ENCODE peak calls at places on chromosomes 11 and 22, in six cellular contexts. D is fibroblast of lung, A is pancreas, T is transverse colon, P is Peyer's patch, M is MM.1S. E is an unnamed sample. For H3K4me1, the result is how much of the 10 kb centered on the place peaks cover.

GRCh38 chr11:67301951-67302516 is 1.3 kb upstream of the SSH3 start:
- DNase-seq in D (peak), A (peak), T (peak), P (no peak), M (no peak), E (peak)

GRCh38 chr11:109956124-109956793 is 136.9 kb upstream of the ZC3H12C start:
- DNase-seq in D (no peak), A (no peak), T (no peak), P (no peak), M (peak), E (no peak)

GRCh38 chr11:35006389-35007128 is 90.1 kb downstream of the PDHX start:
- DNase-seq in D (peak), A (no peak), T (peak), P (no peak), M (peak), E (no peak)

GRCh38 chr11:32288276-32288675 is 147.1 kb downstream of the WT1 start:
- DNase-seq in D (no peak), A (no peak), T (no peak), P (no peak), M (no peak), E (no peak)

GRCh38 chr11:69292221-69292648 is 1.7 kb upstream of the MYEOV start:
- DNase-seq in D (no peak), A (no peak), T (peak), P (peak), M (peak), E (no peak)

GRCh38 chr22:35612903-35613302 is 4.2 kb downstream of the MB start:
- DNase-seq in D (no peak), A (no peak), T (no peak), P (no peak), M (no peak), E (no peak)

GRCh38 chr11:82974135-82974534 is 72.6 kb downstream of the DDIAS start:
- DNase-seq in D (no peak), A (no peak), T (no peak), P (no peak), M (no peak), E (no peak)

GRCh38 chr11:46491661-46492331 is 100.2 kb upstream of the CHRM4 start:
- DNase-seq in D (peak), A (no peak), T (no peak), P (no peak), M (no peak), E (no peak)

GRCh38 chr11:36399236-36399635 is 103.1 kb downstream of the PRR5L start:
- DNase-seq in D (no peak), A (no peak), T (no peak), P (no peak), M (no peak), E (no peak)

GRCh38 chr11:60914620-60915249 is 777 bp downstream of the TMEM109 start:
- DNase-seq in D (peak), A (peak), T (peak), P (peak), M (peak), E (peak)

GRCh38 chr11:126488591-126489370 is 133.3 kb downstream of the ST3GAL4 start:
- DNase-seq in D (no peak), A (no peak), T (no peak), P (no peak), M (no peak), E (no peak)

GRCh38 chr22:48780597-48781277 is 1046.9 kb downstream of the BRD1 start:
- DNase-seq in D (no peak), A (no peak), T (no peak), P (peak), M (no peak), E (no peak)

GRCh38 chr11:36622431-36623136 is 24.5 kb upstream of the RAG2 start:
- DNase-seq in D (peak), A (no peak), T (no peak), P (no peak), M (peak), E (no peak)

GRCh38 chr11:96794152-96794551 is 404.3 kb downstream of the JRKL start:
- DNase-seq in D (no peak), A (no peak), T (no peak), P (no peak), M (no peak), E (no peak)

GRCh38 chr11:123640677-123641494 is 13.5 kb downstream of the SCN3B start:
- DNase-seq in D (peak), A (no peak), T (peak), P (no peak), M (peak), E (no peak)

GRCh38 chr11:128472128-128473110 is 114.9 kb downstream of the ETS1 start:
- DNase-seq in D (peak), A (no peak), T (no peak), P (no peak), M (peak), E (no peak)

GRCh38 chr11:78567209-78567608 is 7.5 kb downstream of the NARS2 start:
- DNase-seq in D (peak), A (no peak), T (no peak), P (no peak), M (no peak), E (no peak)

GRCh38 chr11:134560566-134561347 is 148.7 kb upstream of the B3GAT1 start:
- DNase-seq in D (no peak), A (no peak), T (no peak), P (no peak), M (no peak), E (no peak)

GRCh38 chr11:10478574-10479550 is 23.8 kb downstream of the AMPD3 start:
- DNase-seq in D (no peak), A (no peak), T (no peak), P (no peak), M (no peak), E (no peak)

GRCh38 chr22:31653944-31654343 is 8.1 kb downstream of the PISD start:
- DNase-seq in D (no peak), A (no peak), T (no peak), P (no peak), M (no peak), E (no peak)

GRCh38 chr11:2566223-2567025 is 121.6 kb downstream of the KCNQ1 start:
- DNase-seq in D (no peak), A (no peak), T (peak), P (no peak), M (no peak), E (peak)

GRCh38 chr11:1326435-1327063 is 17.1 kb upstream of the TOLLIP start:
- DNase-seq in D (no peak), A (no peak), T (no peak), P (no peak), M (no peak), E (no peak)

GRCh38 chr11:128497057-128497957 is 90.1 kb downstream of the ETS1 start:
- DNase-seq in D (peak), A (peak), T (no peak), P (no peak), M (no peak), E (no peak)

GRCh38 chr11:61688368-61689163 is 8.4 kb downstream of the DAGLA start:
- DNase-seq in D (peak), A (peak), T (peak), P (no peak), M (no peak), E (peak)

GRCh38 chr11:45933846-45934579 is 11.6 kb downstream of the LARGE2 start:
- DNase-seq in D (no peak), A (no peak), T (no peak), P (no peak), M (no peak), E (no peak)

GRCh38 chr11:128549256-128549944 is 38.0 kb downstream of the ETS1 start:
- DNase-seq in D (no peak), A (peak), T (peak), P (no peak), M (no peak), E (no peak)

GRCh38 chr11:6569706-6570105 is 33.7 kb downstream of the RRP8 start:
- DNase-seq in D (no peak), A (no peak), T (no peak), P (no peak), M (no peak), E (no peak)

GRCh38 chr22:33328789-33329296 is 270.7 kb upstream of the SYN3 start:
- DNase-seq in D (peak), A (no peak), T (no peak), P (no peak), M (no peak), E (peak)

GRCh38 chr22:23534201-23534850 is 45.8 kb downstream of the IGLL1 start:
- DNase-seq in D (no peak), A (no peak), T (no peak), P (no peak), M (no peak), E (peak)

GRCh38 chr11:72724021-72724561 is 28.1 kb downstream of the ARAP1 start:
- DNase-seq in D (no peak), A (no peak), T (no peak), P (no peak), M (no peak), E (no peak)

GRCh38 chr11:494761-495536 is 12.1 kb downstream of the RNH1 start:
- DNase-seq in D (no peak), A (no peak), T (no peak), P (no peak), M (no peak), E (peak)

GRCh38 chr11:11390068-11390775 is 37.2 kb upstream of the CSNK2A3 start:
- DNase-seq in D (no peak), A (no peak), T (no peak), P (no peak), M (no peak), E (no peak)

GRCh38 chr11:86442420-86442819 is 67.7 kb downstream of the CCDC81 start:
- DNase-seq in D (peak), A (no peak), T (no peak), P (no peak), M (no peak), E (no peak)

GRCh38 chr11:71986131-71986530 is 12.6 kb upstream of the IL18BP start:
- DNase-seq in D (no peak), A (no peak), T (no peak), P (no peak), M (no peak), E (no peak)

GRCh38 chr11:125075900-125076317 is 12.8 kb downstream of the SLC37A2 start:
- DNase-seq in D (peak), A (no peak), T (no peak), P (no peak), M (no peak), E (no peak)

GRCh38 chr11:112520293-112520692 is 259.6 kb upstream of the PLET1 start:
- DNase-seq in D (no peak), A (no peak), T (no peak), P (no peak), M (no peak), E (no peak)

GRCh38 chr11:14669958-14670357 is 26.4 kb downstream of the PDE3B start:
- DNase-seq in D (no peak), A (no peak), T (no peak), P (no peak), M (no peak), E (no peak)

GRCh38 chr11:116782728-116783127 is 5.1 kb downstream of the ZPR1 start:
- DNase-seq in D (peak), A (no peak), T (no peak), P (no peak), M (no peak), E (no peak)

DNA sequence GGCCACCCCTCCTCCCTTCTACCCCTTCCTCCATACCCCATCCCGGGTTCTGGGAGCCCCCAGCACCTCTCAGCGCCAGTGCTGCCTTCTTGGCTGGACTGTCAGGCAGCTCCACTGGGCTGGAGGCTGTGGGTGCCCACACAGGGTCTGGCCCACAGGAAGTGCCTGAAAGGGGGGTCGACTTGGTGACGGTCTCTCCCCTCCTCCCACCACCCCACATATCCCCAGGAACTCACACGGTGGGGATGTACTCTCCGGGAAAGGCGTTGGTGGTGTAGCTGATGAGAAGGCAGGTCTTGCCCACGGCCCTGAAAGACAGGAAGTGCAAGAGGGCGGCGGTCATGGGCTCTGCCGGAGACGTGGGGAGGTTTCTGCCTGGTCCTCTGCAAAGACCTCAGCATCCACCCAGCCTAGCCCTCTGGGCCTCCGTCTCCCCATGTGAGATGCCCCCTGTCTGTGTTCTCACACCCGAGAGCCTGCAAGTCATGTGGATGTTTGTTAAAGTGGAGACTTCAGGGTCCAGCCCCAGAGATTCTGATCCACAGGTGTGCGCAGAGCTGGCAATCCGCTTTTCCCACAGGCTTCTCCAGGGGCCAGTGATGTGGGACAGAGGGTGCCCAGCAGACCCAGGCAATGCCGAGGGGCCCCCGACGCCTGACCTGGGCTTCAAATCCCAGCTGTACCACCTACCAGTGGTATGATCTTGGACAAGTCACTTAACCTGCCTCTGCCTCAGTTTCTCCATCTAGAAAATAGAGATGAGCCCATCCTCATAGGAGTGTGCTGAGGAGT is 2.5 kb downstream of the RAC2 start:
- DNase-seq in D (peak), A (no peak), T (peak), P (peak), M (no peak), E (no peak)
- H3K4me3 ChIP-seq in D (no peak), A (no peak), T (no peak), P (peak), M (peak), E (no peak)

DNA sequence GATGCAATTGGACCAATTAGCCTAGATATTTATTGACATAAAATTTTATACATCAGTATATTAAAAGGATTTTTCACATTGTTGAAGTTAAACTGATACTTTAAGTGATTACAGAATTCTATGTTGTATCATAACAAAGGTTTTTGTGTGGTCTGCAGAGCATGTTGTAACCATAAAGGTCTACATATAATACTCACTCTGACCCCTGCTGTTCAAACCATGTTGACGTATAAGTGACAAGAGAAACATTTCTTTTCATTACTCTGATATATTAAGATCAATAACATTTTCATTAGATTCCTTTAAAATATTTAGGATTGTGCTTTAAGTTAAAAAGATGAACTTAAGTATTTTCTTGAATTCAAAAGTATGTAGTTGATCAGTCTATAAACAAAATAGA is 63.9 kb downstream of the GAS2 start:
- DNase-seq in D (no peak), A (peak), T (no peak), P (no peak), M (peak), E (peak)
- TF ChIP-seq CTCF in D (no peak), A (no peak), T (no peak), P (no peak), M (peak), E (no peak)

GRCh38 chr11:118049771-118050170 is 27.1 kb upstream of the TMPRSS4 start:
- DNase-seq in D (no peak), A (no peak), T (no peak), P (no peak), M (no peak), E (no peak)

GRCh38 chr11:118048472-118049370 is 28.2 kb upstream of the TMPRSS4 start:
- DNase-seq in D (no peak), A (no peak), T (no peak), P (no peak), M (no peak), E (no peak)

GRCh38 chr11:118046964-118047700 is 29.7 kb upstream of the TMPRSS4 start:
- DNase-seq in D (no peak), A (no peak), T (no peak), P (no peak), M (no peak), E (no peak)

GRCh38 chr11:118046051-118046963 is 30.6 kb upstream of the TMPRSS4 start:
- DNase-seq in D (no peak), A (no peak), T (no peak), P (no peak), M (no peak), E (no peak)

DNA sequence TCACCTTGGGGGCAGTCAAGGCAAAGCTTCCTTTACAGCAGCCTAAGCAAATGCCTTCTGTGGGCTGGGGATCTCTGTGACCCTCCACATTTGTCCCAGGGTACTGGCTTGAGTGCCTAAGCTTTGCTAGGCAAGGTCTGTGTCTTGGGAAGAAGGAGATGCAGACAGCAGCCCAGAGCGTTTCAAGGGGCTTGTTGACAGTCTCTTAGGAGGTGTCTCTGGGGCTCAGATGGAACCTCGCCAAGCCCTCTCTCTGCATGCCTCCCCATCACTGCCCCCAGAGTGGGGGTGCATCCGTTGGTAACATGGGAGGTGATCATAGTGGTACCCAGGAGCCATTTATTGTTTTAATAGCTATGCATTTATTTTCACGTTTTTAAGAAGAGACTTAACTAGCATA is 29.1 kb upstream of the TMPRSS4 start:
- DNase-seq in D (no peak), A (no peak), T (no peak), P (no peak), M (no peak), E (no peak)
- H3K4me1 ChIP-seq in D (under half), A (under half), T (under half), P (under half), M (under half), E (under half)

GRCh38 chr11:117794144-117794543 is 2.9 kb downstream of the DSCAML1 start:
- DNase-seq in D (no peak), A (no peak), T (no peak), P (no peak), M (no peak), E (no peak)
- H3K4me3 ChIP-seq in D (no peak), A (no peak), T (no peak), P (no peak), M (no peak), E (no peak)

DNA sequence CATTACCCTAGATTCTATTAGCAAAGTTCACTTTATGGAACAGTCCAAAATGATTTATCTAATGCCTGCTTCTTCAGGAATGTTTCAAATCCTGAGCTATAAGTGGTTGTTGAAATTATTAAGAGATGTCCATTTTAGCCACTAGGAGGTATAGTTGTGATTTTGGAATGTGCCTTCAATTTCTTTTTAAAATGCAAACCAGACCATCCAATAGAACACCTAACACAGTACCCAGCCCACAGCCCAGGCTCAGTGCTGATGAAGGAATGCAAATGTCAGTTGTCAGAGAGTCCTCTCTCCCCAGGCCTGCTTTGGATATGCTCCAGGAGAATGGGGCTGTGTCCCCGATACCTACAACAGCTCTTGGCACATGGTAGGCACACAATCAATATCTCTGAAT is 85.8 kb upstream of the E2F8 start:
- DNase-seq in D (peak), A (no peak), T (no peak), P (no peak), M (peak), E (no peak)
- TF ChIP-seq CTCF in D (peak), A (no peak), T (no peak), P (no peak), M (peak), E (no peak)

GRCh38 chr22:20247608-20248171 is 20.4 kb downstream of the RTN4R start:
- DNase-seq in D (no peak), A (no peak), T (no peak), P (no peak), M (no peak), E (no peak)

GRCh38 chr22:20248461-20248959 is 19.6 kb downstream of the RTN4R start:
- DNase-seq in D (no peak), A (no peak), T (no peak), P (no peak), M (no peak), E (no peak)

GRCh38 chr22:20251491-20251890 is 16.6 kb downstream of the RTN4R start:
- DNase-seq in D (no peak), A (no peak), T (no peak), P (no peak), M (no peak), E (no peak)

GRCh38 chr22:20251981-20252380 is 16.1 kb downstream of the RTN4R start:
- DNase-seq in D (no peak), A (no peak), T (no peak), P (no peak), M (no peak), E (no peak)

GRCh38 chr22:20249797-20250354 is 18.2 kb downstream of the RTN4R start:
- DNase-seq in D (peak), A (no peak), T (no peak), P (no peak), M (no peak), E (no peak)
- H3K4me1 ChIP-seq in D (under half), A (under half), T (under half), P (under half), M (under half), E (under half)

DNA sequence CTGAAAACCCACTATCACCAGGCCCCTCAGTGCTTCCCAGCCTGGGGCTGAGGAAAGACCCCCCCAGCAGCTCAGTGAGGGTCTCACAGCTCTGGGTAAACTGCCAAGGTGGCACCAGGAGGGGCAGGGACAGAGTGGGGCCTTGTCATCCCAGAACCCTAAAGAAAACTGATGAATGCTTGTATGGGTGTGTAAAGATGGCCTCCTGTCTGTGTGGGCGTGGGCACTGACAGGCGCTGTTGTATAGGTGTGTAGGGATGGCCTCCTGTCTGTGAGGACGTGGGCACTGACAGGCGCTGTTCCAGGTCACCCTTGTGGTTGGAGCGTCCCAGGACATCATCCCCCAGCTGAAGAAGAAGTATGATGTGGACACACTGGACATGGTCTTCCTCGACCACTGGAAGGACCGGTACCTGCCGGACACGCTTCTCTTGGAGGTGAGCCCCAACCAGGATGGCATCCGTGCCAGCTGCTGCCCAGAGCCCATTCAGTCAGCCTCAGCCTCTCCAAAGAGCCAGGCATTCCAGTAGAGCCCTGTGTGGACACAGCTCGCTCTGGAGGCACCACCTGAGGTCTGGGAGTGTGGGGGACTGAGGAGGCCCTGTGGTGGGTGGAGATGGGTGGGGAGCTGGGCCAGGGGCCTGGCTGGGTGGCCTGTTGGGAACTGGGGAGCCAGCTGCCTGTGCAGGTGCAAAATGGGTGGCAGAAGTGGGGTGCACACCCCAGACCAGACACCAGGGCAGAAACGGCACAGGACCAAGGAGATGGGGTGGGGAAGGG is 22.4 kb upstream of the TXNRD2 start:
- DNase-seq in D (no peak), A (no peak), T (no peak), P (no peak), M (no peak), E (no peak)
- H3K4me3 ChIP-seq in D (no peak), A (no peak), T (no peak), P (no peak), M (no peak), E (no peak)

E was measured in mucosa of descending colon.